ENCODE peak calls at places on chromosomes 1 and 21, in ten cellular contexts. P is HFFc6, G is heart right ventricle, H is endothelial cell, K is vagina, R is WTC11, V is sigmoid colon, B is cardiac fibroblast, Q is AG10803, J is D721Med. I is an unnamed sample.

GRCh38 chr1:211036701-211037494 is 97.0 kb downstream of the KCNH1 start:
- DNase-seq in P (peak; percentile 96), G (no peak), H (no peak), K (no peak), R (no peak), V (no peak), B (no peak), Q (peak; percentile 92), J (no peak), I (peak; percentile 82)

GRCh38 chr21:23585419-23585818 is 2021.9 kb downstream of the MRPL39 start:
- DNase-seq in P (no peak), G (no peak), H (no peak), K (no peak), R (no peak), V (no peak), B (no peak), Q (no peak), J (no peak), I (no peak)

GRCh38 chr1:17875882-17876280 is 120.7 kb downstream of the ACTL8 start:
- DNase-seq in P (peak; percentile 75), G (peak; percentile 16), H (no peak), K (no peak), R (no peak), V (peak; percentile 25), B (peak; percentile 35), Q (peak; percentile 68), J (no peak), I (no peak)

GRCh38 chr1:65910432-65910831 is 117.7 kb downstream of the PDE4B start:
- DNase-seq in P (no peak), G (no peak), H (no peak), K (no peak), R (no peak), V (no peak), B (no peak), Q (no peak), J (no peak), I (no peak)

GRCh38 chr1:218620956-218621355 is 275.8 kb downstream of the TGFB2 start:
- DNase-seq in P (no peak), G (no peak), H (no peak), K (no peak), R (no peak), V (no peak), B (no peak), Q (no peak), J (no peak), I (no peak)

GRCh38 chr1:238485906-238486219 is 595.1 kb upstream of the ZP4 start:
- DNase-seq in P (no peak), G (no peak), H (no peak), K (no peak), R (peak; percentile 35), V (no peak), B (peak; percentile 8), Q (peak; percentile 11), J (no peak), I (no peak)

GRCh38 chr1:92791487-92792058 is 6.7 kb upstream of the EVI5 start:
- DNase-seq in P (no peak), G (no peak), H (no peak), K (no peak), R (no peak), V (no peak), B (no peak), Q (no peak), J (no peak), I (no peak)

GRCh38 chr1:236751385-236751784 is 43.7 kb upstream of the MTR start:
- DNase-seq in P (no peak), G (no peak), H (no peak), K (no peak), R (no peak), V (no peak), B (no peak), Q (no peak), J (no peak), I (no peak)

GRCh38 chr1:2372551-2373490 is 18.5 kb downstream of the MORN1 start:
- DNase-seq in P (no peak), G (no peak), H (no peak), K (no peak), R (peak; percentile 8), V (peak; percentile 50), B (no peak), Q (no peak), J (no peak), I (no peak)

GRCh38 chr21:41950941-41951408 is 2.8 kb downstream of the C2CD2 start:
- DNase-seq in P (no peak), G (no peak), H (no peak), K (no peak), R (peak; percentile 48), V (no peak), B (no peak), Q (no peak), J (peak; percentile 74), I (no peak)

GRCh38 chr21:29487154-29487553 is 188.4 kb downstream of the BACH1 start:
- DNase-seq in P (no peak), G (no peak), H (no peak), K (no peak), R (no peak), V (no peak), B (no peak), Q (no peak), J (no peak), I (no peak)

GRCh38 chr1:68051475-68051874 is 1.0 kb upstream of the DIRAS3 start:
- DNase-seq in P (peak; percentile 71), G (peak; percentile 45), H (peak; percentile 58), K (no peak), R (peak; percentile 73), V (no peak), B (peak; percentile 82), Q (peak; percentile 73), J (no peak), I (peak; percentile 26)

GRCh38 chr1:218643281-218643680 is 298.1 kb downstream of the TGFB2 start:
- DNase-seq in P (no peak), G (no peak), H (no peak), K (no peak), R (no peak), V (no peak), B (no peak), Q (no peak), J (no peak), I (no peak)

DNA sequence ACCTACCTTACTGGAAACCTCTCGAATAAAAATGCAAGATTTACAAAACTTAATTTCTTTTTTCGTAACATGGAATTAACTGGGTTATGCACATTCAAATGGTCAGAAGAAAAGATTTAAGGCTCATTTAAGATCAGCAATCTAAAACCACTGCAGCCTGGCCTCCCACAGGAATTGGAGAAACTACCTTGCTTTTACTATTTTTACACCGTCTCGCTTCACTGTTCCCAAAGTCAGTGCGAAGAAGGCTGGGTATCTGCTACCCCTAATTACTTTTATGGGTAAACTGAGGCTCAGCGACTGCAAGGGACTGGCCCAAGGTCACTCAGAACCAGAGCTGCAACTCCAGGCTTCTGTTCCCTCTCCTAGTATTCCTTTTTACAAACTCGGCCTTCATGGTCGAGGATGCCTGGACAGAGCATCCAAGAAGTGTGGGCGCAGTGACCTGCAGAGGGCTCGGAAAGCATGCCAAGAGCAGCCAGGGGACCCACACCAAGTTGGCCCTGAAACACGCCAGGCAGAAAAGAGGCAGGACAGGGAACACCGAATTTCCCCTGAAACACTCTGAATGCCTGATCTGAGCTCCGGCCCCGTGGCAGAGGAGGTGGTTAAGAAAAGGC is 931 bp downstream of the PAXBP1 start:
- DNase-seq in P (peak; percentile 9), G (no peak), H (no peak), K (no peak), R (no peak), V (no peak), B (peak; percentile 14), Q (peak; percentile 17), J (no peak), I (no peak)
- TF ChIP-seq CTCF in P (no peak), G (no peak), H (no peak), K (no peak), R (no peak), V (no peak), B (no peak), Q (peak; percentile 4), J (no peak), I (no peak)

DNA sequence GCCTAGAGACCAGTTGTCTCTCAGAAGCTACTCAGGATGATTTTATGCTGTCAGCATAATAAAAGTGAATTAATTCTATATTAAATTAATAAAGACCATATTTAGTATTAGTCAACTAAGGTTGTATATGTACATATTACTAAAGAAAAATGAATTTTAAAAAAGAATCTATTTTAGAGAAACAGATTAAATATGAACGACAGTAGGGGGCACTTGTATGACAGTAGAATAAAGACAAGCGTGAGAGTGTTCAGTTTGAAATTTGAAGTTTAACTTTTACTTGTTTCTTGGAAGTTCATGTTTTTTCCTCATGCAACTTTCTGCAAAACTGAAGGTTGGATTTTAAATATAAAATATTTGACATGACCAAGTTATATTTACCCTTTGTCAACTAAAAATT is 67.9 kb upstream of the MACF1 start:
- DNase-seq in P (no peak), G (no peak), H (no peak), K (no peak), R (no peak), V (no peak), B (no peak), Q (no peak), J (no peak), I (no peak)
- TF ChIP-seq CTCF in P (peak; percentile 44), G (no peak), H (no peak), K (no peak), R (no peak), V (no peak), B (no peak), Q (no peak), J (peak; percentile 37), I (no peak)

GRCh38 chr1:189659731-189660130 is 817.9 kb downstream of the BRINP3 start:
- DNase-seq in P (no peak), G (no peak), H (no peak), K (no peak), R (no peak), V (no peak), B (no peak), Q (no peak), J (no peak), I (no peak)

GRCh38 chr1:189657715-189658114 is 819.9 kb downstream of the BRINP3 start:
- DNase-seq in P (no peak), G (no peak), H (no peak), K (no peak), R (no peak), V (no peak), B (no peak), Q (no peak), J (no peak), I (no peak)

GRCh38 chr1:189657131-189657530 is 820.5 kb downstream of the BRINP3 start:
- DNase-seq in P (no peak), G (no peak), H (no peak), K (no peak), R (no peak), V (no peak), B (no peak), Q (no peak), J (no peak), I (no peak)

GRCh38 chr1:189658381-189658780 is 819.3 kb downstream of the BRINP3 start:
- DNase-seq in P (no peak), G (no peak), H (no peak), K (no peak), R (no peak), V (no peak), B (no peak), Q (no peak), J (no peak), I (no peak)

GRCh38 chr1:189662190-189662589 is 815.5 kb downstream of the BRINP3 start:
- DNase-seq in P (no peak), G (no peak), H (no peak), K (no peak), R (no peak), V (no peak), B (no peak), Q (no peak), J (no peak), I (no peak)
- TF ChIP-seq CTCF in P (no peak), G (no peak), H (no peak), K (no peak), R (no peak), V (no peak), B (no peak), Q (no peak), J (no peak), I (no peak)

GRCh38 chr1:206880310-206880709 is 14.9 kb downstream of the IL20 start:
- DNase-seq in P (no peak), G (no peak), H (no peak), K (no peak), R (no peak), V (no peak), B (no peak), Q (no peak), J (no peak), I (no peak)
- TF ChIP-seq CTCF in P (no peak), G (no peak), H (no peak), K (no peak), R (no peak), V (no peak), B (no peak), Q (no peak), J (no peak), I (no peak)

I was measured in HFF-Myc.